ENCODE peak calls at places on chromosomes 16 and 17, in eight cellular contexts. M is uterus; Q is Caco-2; O is gastrocnemius medialis; V is fibroblast of mammary gland; U is esophagus squamous epithelium; N is neural progenitor cell; K is CD4-positive, alpha-beta T cell. C is an unnamed sample.

GRCh38 chr16:11780988-11781680 is 15.9 kb downstream of the ZC3H7A start:
- DNase-seq in M (no peak), Q (no peak), O (no peak), V (no peak), U (no peak), N (no peak), K (no peak), C (no peak)

GRCh38 chr17:10875411-10875810 is 37.5 kb upstream of the PIRT start:
- DNase-seq in M (no peak), Q (peak; percentile 48), O (no peak), V (no peak), U (no peak), N (peak; percentile 73), K (no peak), C (peak; percentile 7)

GRCh38 chr17:45574376-45574775 is 83.9 kb upstream of the PLEKHM1 start:
- DNase-seq in M (no peak), Q (no peak), O (no peak), V (peak; percentile 61), U (no peak), N (no peak), K (no peak), C (no peak)

GRCh38 chr17:44881145-44881544 is 18.1 kb downstream of the EFTUD2 start:
- DNase-seq in M (no peak), Q (no peak), O (no peak), V (no peak), U (no peak), N (no peak), K (no peak), C (no peak)

GRCh38 chr16:2319606-2320005 is 20.9 kb downstream of the ABCA3 start:
- DNase-seq in M (no peak), Q (no peak), O (no peak), V (no peak), U (no peak), N (no peak), K (no peak), C (no peak)

GRCh38 chr16:87226926-87227650 is 90.1 kb downstream of the C16orf95 start:
- DNase-seq in M (no peak), Q (no peak), O (no peak), V (peak; percentile 88), U (no peak), N (no peak), K (no peak), C (no peak)

GRCh38 chr17:28706471-28707338 is 5.0 kb downstream of the PROCA1 start:
- DNase-seq in M (no peak), Q (peak; percentile 35), O (no peak), V (no peak), U (no peak), N (no peak), K (no peak), C (no peak)

GRCh38 chr17:58278661-58279015 is 2.1 kb downstream of the MPO start:
- DNase-seq in M (no peak), Q (no peak), O (no peak), V (peak; percentile 10), U (no peak), N (no peak), K (no peak), C (no peak)

GRCh38 chr16:3641801-3642396 is 12.6 kb upstream of the DNASE1 start:
- DNase-seq in M (no peak), Q (no peak), O (no peak), V (no peak), U (no peak), N (no peak), K (no peak), C (no peak)

GRCh38 chr17:82439829-82440365 is 10.7 kb downstream of the CYBC1 start:
- DNase-seq in M (no peak), Q (no peak), O (no peak), V (no peak), U (no peak), N (no peak), K (no peak), C (no peak)

GRCh38 chr17:42178817-42179216 is 2.1 kb downstream of the KCNH4 start:
- DNase-seq in M (no peak), Q (no peak), O (no peak), V (no peak), U (no peak), N (no peak), K (no peak), C (no peak)

GRCh38 chr16:48909231-48909630 is 299.3 kb upstream of the N4BP1 start:
- DNase-seq in M (no peak), Q (no peak), O (no peak), V (no peak), U (no peak), N (no peak), K (no peak), C (no peak)

GRCh38 chr17:46032909-46033308 is 33.9 kb downstream of the STH start:
- DNase-seq in M (no peak), Q (no peak), O (no peak), V (no peak), U (no peak), N (no peak), K (no peak), C (no peak)

GRCh38 chr17:15896277-15896676 is 48.7 kb upstream of the ADORA2B start:
- DNase-seq in M (no peak), Q (no peak), O (no peak), V (no peak), U (no peak), N (no peak), K (no peak), C (no peak)

GRCh38 chr17:65855245-65855644 is 293.8 kb upstream of the AXIN2 start:
- DNase-seq in M (no peak), Q (no peak), O (no peak), V (peak; percentile 14), U (no peak), N (no peak), K (no peak), C (no peak)

GRCh38 chr16:48123104-48123788 is 32.5 kb downstream of the ABCC12 start:
- DNase-seq in M (no peak), Q (no peak), O (no peak), V (peak; percentile 100), U (no peak), N (no peak), K (no peak), C (no peak)

GRCh38 chr17:54727624-54728023 is 173.0 kb upstream of the TOM1L1 start:
- DNase-seq in M (no peak), Q (no peak), O (no peak), V (no peak), U (no peak), N (peak; percentile 5), K (no peak), C (no peak)

GRCh38 chr17:973053-973452 is 6.5 kb downstream of the NXN start:
- DNase-seq in M (no peak), Q (peak; percentile 83), O (no peak), V (no peak), U (no peak), N (no peak), K (no peak), C (no peak)

GRCh38 chr17:29412780-29413565 is 22.8 kb downstream of the TAOK1 start:
- DNase-seq in M (no peak), Q (no peak), O (no peak), V (peak; percentile 84), U (no peak), N (no peak), K (no peak), C (no peak)

GRCh38 chr16:19086322-19087199 is 19.1 kb downstream of the COQ7 start:
- DNase-seq in M (peak; percentile 73), Q (peak; percentile 93), O (peak; percentile 39), V (peak; percentile 94), U (no peak), N (peak; percentile 89), K (peak; percentile 66), C (peak; percentile 93)

GRCh38 chr17:82213251-82214011 is 789 bp upstream of the CCDC57 start:
- DNase-seq in M (peak; percentile 60), Q (peak; percentile 46), O (no peak), V (peak; percentile 92), U (no peak), N (peak; percentile 66), K (no peak), C (no peak)

GRCh38 chr17:42010898-42011516 is 6.2 kb downstream of the DNAJC7 start:
- DNase-seq in M (no peak), Q (peak; percentile 46), O (no peak), V (peak; percentile 69), U (no peak), N (peak; percentile 21), K (no peak), C (no peak)

GRCh38 chr17:82229686-82230626 is 1.1 kb downstream of the SLC16A3 start:
- DNase-seq in M (no peak), Q (no peak), O (no peak), V (no peak), U (no peak), N (peak; percentile 48), K (no peak), C (no peak)

GRCh38 chr17:47882247-47882646 is 13.8 kb upstream of the SP2 start:
- DNase-seq in M (peak; percentile 50), Q (no peak), O (no peak), V (peak; percentile 54), U (no peak), N (no peak), K (no peak), C (no peak)

GRCh38 chr16:29147710-29148425 is 163.0 kb downstream of the LAT start:
- DNase-seq in M (no peak), Q (no peak), O (no peak), V (no peak), U (no peak), N (no peak), K (no peak), C (no peak)

DNA sequence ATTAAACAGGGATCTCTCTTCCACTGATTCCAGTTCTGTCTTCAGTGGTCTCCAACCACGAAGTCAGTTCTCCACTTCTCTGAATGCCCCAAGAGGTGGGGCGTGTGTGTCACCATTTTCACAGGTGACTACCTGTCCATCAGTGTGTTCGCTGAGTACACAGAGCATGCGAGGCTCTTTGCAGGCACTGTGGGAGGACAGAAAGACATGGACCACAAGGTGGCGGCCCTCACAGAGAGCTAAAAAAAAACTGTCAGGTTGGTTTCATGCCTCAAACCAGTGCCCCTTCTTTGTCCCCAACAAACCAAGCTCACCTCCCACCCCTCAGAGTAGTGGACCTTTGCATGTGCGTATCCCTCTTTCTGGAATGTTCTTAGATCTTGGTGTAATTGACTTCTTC is 13.8 kb downstream of the EMP2 start:
- DNase-seq in M (no peak), Q (no peak), O (no peak), V (no peak), U (no peak), N (no peak), K (no peak), C (no peak)
- TF ChIP-seq CTCF in M (no peak), Q (peak; percentile 17), O (no peak), V (no peak), U (no peak), N (peak; percentile 18), K (no peak), C (no peak)

GRCh38 chr16:720507-720989 is 398 bp upstream of the ANTKMT start:
- DNase-seq in M (peak; percentile 51), Q (no peak), O (no peak), V (peak; percentile 69), U (no peak), N (peak; percentile 81), K (no peak), C (no peak)
- TF ChIP-seq CTCF in M (no peak), Q (no peak), O (no peak), V (peak; percentile 9), U (no peak), N (peak; percentile 34), K (no peak), C (no peak)

GRCh38 chr16:31262084-31262483 is 2.3 kb downstream of the ITGAM start:
- DNase-seq in M (no peak), Q (no peak), O (no peak), V (no peak), U (no peak), N (no peak), K (no peak), C (no peak)
- TF ChIP-seq CTCF in M (no peak), Q (no peak), O (no peak), V (no peak), U (no peak), N (no peak), K (no peak), C (no peak)

GRCh38 chr16:67397812-67398545 is 4.7 kb upstream of the TPPP3 start:
- DNase-seq in M (no peak), Q (no peak), O (no peak), V (no peak), U (no peak), N (no peak), K (no peak), C (no peak)
- TF ChIP-seq CTCF in M (no peak), Q (no peak), O (no peak), V (no peak), U (peak; percentile 38), N (no peak), K (no peak), C (no peak)